ENCODE peak calls at places on chromosomes 16 and 17, in six cellular contexts. One of them, this sample, is unnamed.

GRCh38 chr17:78890111-78890897 is 12.7 kb downstream of the CEP295NL start:
- DNase-seq in RWPE2: no peak
- DNase-seq in heart right ventricle: peak
- DNase-seq in CD8-positive, alpha-beta T cell: peak
- DNase-seq in Peyer's patch: peak
- DNase-seq in sigmoid colon: peak
- DNase-seq in this sample: peak

GRCh38 chr16:9344508-9344907 is 253.1 kb downstream of the HAPSTR1 start:
- DNase-seq in sigmoid colon: no peak
- DNase-seq in heart right ventricle: no peak
- DNase-seq in RWPE2: no peak
- DNase-seq in Peyer's patch: no peak
- DNase-seq in CD8-positive, alpha-beta T cell: no peak
- DNase-seq in this sample: no peak

GRCh38 chr17:73747221-73748002 is 103.2 kb upstream of the SDK2 start:
- DNase-seq in CD8-positive, alpha-beta T cell: no peak
- DNase-seq in sigmoid colon: no peak
- DNase-seq in Peyer's patch: no peak
- DNase-seq in heart right ventricle: peak
- DNase-seq in RWPE2: no peak
- DNase-seq in this sample: no peak

GRCh38 chr17:83004791-83005380 is 74.5 kb upstream of the METRNL start:
- DNase-seq in Peyer's patch: no peak
- DNase-seq in heart right ventricle: no peak
- DNase-seq in RWPE2: peak
- DNase-seq in sigmoid colon: peak
- DNase-seq in CD8-positive, alpha-beta T cell: no peak
- DNase-seq in this sample: no peak

GRCh38 chr17:45043268-45043681 is 8.2 kb downstream of the DCAKD start:
- DNase-seq in CD8-positive, alpha-beta T cell: no peak
- DNase-seq in heart right ventricle: peak
- DNase-seq in sigmoid colon: peak
- DNase-seq in Peyer's patch: no peak
- DNase-seq in RWPE2: no peak
- DNase-seq in this sample: no peak

GRCh38 chr17:82304826-82305726 is 12.3 kb downstream of the CD7 start:
- DNase-seq in Peyer's patch: no peak
- DNase-seq in CD8-positive, alpha-beta T cell: peak
- DNase-seq in sigmoid colon: no peak
- DNase-seq in heart right ventricle: no peak
- DNase-seq in RWPE2: no peak
- DNase-seq in this sample: peak

GRCh38 chr16:66203476-66203875 is 163.0 kb upstream of the CDH5 start:
- DNase-seq in heart right ventricle: no peak
- DNase-seq in RWPE2: no peak
- DNase-seq in sigmoid colon: no peak
- DNase-seq in Peyer's patch: no peak
- DNase-seq in CD8-positive, alpha-beta T cell: no peak
- DNase-seq in this sample: no peak

GRCh38 chr17:78442648-78443128 is 64.2 kb downstream of the PGS1 start:
- DNase-seq in heart right ventricle: peak
- DNase-seq in RWPE2: no peak
- DNase-seq in CD8-positive, alpha-beta T cell: no peak
- DNase-seq in sigmoid colon: peak
- DNase-seq in Peyer's patch: peak
- DNase-seq in this sample: peak

GRCh38 chr17:3894927-3895343 is 2.1 kb upstream of the CAMKK1 start:
- DNase-seq in sigmoid colon: no peak
- DNase-seq in CD8-positive, alpha-beta T cell: no peak
- DNase-seq in heart right ventricle: no peak
- DNase-seq in Peyer's patch: no peak
- DNase-seq in RWPE2: no peak
- DNase-seq in this sample: peak

GRCh38 chr17:39729280-39729851 is 966 bp downstream of the MIEN1 start:
- DNase-seq in CD8-positive, alpha-beta T cell: no peak
- DNase-seq in heart right ventricle: no peak
- DNase-seq in sigmoid colon: no peak
- DNase-seq in RWPE2: no peak
- DNase-seq in Peyer's patch: no peak
- DNase-seq in this sample: no peak

GRCh38 chr17:2089021-2089422 is 34.1 kb downstream of the HIC1 start:
- DNase-seq in CD8-positive, alpha-beta T cell: no peak
- DNase-seq in heart right ventricle: no peak
- DNase-seq in RWPE2: no peak
- DNase-seq in Peyer's patch: no peak
- DNase-seq in sigmoid colon: no peak
- DNase-seq in this sample: peak

DNA sequence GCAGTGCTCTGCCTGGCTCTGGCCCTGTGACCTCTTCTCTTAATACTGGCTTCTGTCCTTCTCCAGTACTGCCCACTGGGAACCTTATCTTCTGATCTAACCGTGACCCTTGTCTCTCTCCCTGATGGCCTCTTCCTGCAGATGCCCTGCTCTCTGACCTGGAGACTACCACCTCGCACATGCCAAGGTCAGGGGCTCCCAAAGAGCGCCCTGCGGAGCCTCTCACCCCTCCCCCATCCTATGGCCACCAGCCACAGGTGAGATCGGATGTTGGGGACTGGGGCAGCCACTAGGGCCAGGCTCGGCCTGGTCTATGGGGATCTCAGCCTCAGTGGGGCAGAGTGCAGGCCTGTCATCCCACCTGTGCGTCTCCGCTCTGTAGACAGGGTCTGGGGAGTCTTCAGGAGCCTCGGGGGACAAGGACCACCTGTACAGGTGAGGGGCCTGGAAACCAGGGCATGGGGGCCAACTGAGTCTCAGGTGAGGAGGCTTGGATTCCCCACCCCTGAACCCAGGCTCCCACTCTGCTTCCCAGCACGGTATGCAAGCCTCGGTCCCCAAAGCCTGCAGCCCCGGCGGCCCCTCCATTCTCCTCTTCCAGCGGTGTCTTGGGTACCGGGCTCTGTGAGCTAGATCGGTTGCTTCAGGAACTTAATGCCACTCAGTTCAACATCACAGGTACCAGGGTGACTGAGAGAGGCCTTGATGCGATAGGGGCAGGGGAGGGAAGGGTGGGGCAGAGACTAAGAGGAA is 1.5 kb downstream of the TGFB1I1 start:
- DNase-seq in Peyer's patch: no peak
- DNase-seq in heart right ventricle: no peak
- DNase-seq in RWPE2: no peak
- DNase-seq in sigmoid colon: no peak
- DNase-seq in CD8-positive, alpha-beta T cell: no peak
- DNase-seq in this sample: peak
- H3K27ac ChIP-seq in Peyer's patch: no peak
- H3K27ac ChIP-seq in heart right ventricle: no peak
- H3K27ac ChIP-seq in RWPE2: peak
- H3K27ac ChIP-seq in sigmoid colon: peak
- H3K27ac ChIP-seq in CD8-positive, alpha-beta T cell: no peak
- H3K27ac ChIP-seq in this sample: no peak

DNA sequence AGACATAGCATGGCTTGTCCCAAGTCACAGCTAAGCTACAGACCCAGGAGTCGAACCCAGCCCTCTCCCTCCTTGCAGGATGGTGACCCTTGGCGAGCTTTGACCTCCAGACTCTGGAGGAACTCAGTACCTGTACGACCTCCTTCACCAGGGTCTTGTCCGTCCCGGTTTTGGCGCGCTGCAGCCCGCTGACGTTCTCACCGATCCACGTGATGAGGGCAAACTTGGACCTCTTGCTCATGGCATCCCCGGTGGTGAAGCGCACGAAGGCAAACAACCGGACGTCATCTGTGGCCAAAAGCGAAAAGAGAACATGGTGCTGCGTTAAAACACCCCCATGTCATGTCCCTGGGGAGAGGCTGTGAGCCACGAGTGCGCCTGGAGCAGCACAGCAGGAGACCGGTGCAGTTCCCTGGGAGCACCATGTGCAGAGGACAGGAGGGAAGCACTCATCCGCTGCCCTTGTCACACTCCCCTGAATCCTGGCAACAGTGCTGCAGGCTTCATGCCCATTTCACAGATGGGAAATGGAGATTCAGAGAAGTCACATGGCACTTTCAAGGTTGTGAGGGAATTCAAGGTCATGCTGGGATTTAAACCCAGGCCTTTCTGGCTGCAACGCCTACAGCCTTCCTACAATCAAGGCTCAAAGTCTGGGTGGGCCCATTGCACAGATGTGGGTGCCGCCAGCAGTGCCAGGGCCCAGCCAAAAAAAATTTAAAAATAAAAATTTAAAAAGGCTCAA is 27.7 kb downstream of the COTL1 start:
- DNase-seq in RWPE2: no peak
- DNase-seq in Peyer's patch: no peak
- DNase-seq in CD8-positive, alpha-beta T cell: no peak
- DNase-seq in heart right ventricle: no peak
- DNase-seq in sigmoid colon: no peak
- DNase-seq in this sample: no peak
- H3K27ac ChIP-seq in RWPE2: no peak
- H3K27ac ChIP-seq in Peyer's patch: no peak
- H3K27ac ChIP-seq in CD8-positive, alpha-beta T cell: no peak
- H3K27ac ChIP-seq in heart right ventricle: no peak
- H3K27ac ChIP-seq in sigmoid colon: no peak
- H3K27ac ChIP-seq in this sample: no peak

GRCh38 chr17:41779954-41780353 is 6.6 kb downstream of the JUP start:
- DNase-seq in CD8-positive, alpha-beta T cell: no peak
- DNase-seq in sigmoid colon: no peak
- DNase-seq in heart right ventricle: no peak
- DNase-seq in RWPE2: no peak
- DNase-seq in Peyer's patch: no peak
- DNase-seq in this sample: no peak
- H3K27ac ChIP-seq in CD8-positive, alpha-beta T cell: no peak
- H3K27ac ChIP-seq in sigmoid colon: no peak
- H3K27ac ChIP-seq in heart right ventricle: no peak
- H3K27ac ChIP-seq in RWPE2: peak
- H3K27ac ChIP-seq in Peyer's patch: no peak
- H3K27ac ChIP-seq in this sample: no peak

GRCh38 chr17:16293918-16294317 is 59.4 kb downstream of the CENPV start:
- DNase-seq in heart right ventricle: no peak
- DNase-seq in RWPE2: no peak
- DNase-seq in Peyer's patch: peak
- DNase-seq in CD8-positive, alpha-beta T cell: no peak
- DNase-seq in sigmoid colon: peak
- DNase-seq in this sample: no peak
- H3K27ac ChIP-seq in heart right ventricle: no peak
- H3K27ac ChIP-seq in RWPE2: no peak
- H3K27ac ChIP-seq in Peyer's patch: peak
- H3K27ac ChIP-seq in CD8-positive, alpha-beta T cell: no peak
- H3K27ac ChIP-seq in sigmoid colon: no peak
- H3K27ac ChIP-seq in this sample: no peak

GRCh38 chr16:4058386-4058785 is 57.9 kb downstream of the ADCY9 start:
- DNase-seq in heart right ventricle: no peak
- DNase-seq in CD8-positive, alpha-beta T cell: no peak
- DNase-seq in RWPE2: no peak
- DNase-seq in sigmoid colon: peak
- DNase-seq in Peyer's patch: no peak
- DNase-seq in this sample: no peak

GRCh38 chr16:4060823-4061222 is 55.4 kb downstream of the ADCY9 start:
- DNase-seq in CD8-positive, alpha-beta T cell: no peak
- DNase-seq in RWPE2: no peak
- DNase-seq in sigmoid colon: no peak
- DNase-seq in heart right ventricle: no peak
- DNase-seq in Peyer's patch: no peak
- DNase-seq in this sample: no peak

GRCh38 chr16:4062212-4062802 is 53.9 kb downstream of the ADCY9 start:
- DNase-seq in heart right ventricle: no peak
- DNase-seq in sigmoid colon: no peak
- DNase-seq in Peyer's patch: no peak
- DNase-seq in RWPE2: no peak
- DNase-seq in CD8-positive, alpha-beta T cell: no peak
- DNase-seq in this sample: no peak

GRCh38 chr16:4057439-4057877 is 58.8 kb downstream of the ADCY9 start:
- DNase-seq in CD8-positive, alpha-beta T cell: no peak
- DNase-seq in Peyer's patch: no peak
- DNase-seq in heart right ventricle: no peak
- DNase-seq in sigmoid colon: peak
- DNase-seq in RWPE2: no peak
- DNase-seq in this sample: no peak

DNA sequence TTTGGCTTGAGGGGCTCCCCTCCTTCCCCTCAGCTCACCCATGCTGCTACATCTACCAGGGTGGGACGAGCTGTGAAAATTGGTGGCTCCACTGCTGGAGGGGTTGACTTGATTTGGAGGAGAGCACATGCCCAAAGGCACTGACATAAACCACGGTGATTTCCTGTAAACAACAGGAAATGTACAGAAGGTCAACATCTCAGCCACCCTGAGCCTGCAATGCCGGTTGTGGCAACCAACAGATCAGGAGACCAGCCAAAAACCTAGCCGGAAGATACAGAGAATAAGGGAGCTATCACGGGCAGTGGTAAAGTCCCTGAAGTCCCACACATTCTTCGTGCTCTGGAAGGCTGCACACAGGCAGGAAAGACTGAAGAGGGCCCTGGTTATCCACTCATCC is 56.3 kb downstream of the ADCY9 start:
- DNase-seq in heart right ventricle: no peak
- DNase-seq in RWPE2: peak
- DNase-seq in sigmoid colon: peak
- DNase-seq in CD8-positive, alpha-beta T cell: peak
- DNase-seq in Peyer's patch: peak
- DNase-seq in this sample: no peak
- H3K27ac ChIP-seq in heart right ventricle: no peak
- H3K27ac ChIP-seq in RWPE2: no peak
- H3K27ac ChIP-seq in sigmoid colon: no peak
- H3K27ac ChIP-seq in CD8-positive, alpha-beta T cell: peak
- H3K27ac ChIP-seq in Peyer's patch: no peak
- H3K27ac ChIP-seq in this sample: peak

GRCh38 chr17:7589891-7590611 is at the start of gene SOX15:
- DNase-seq in Peyer's patch: no peak
- DNase-seq in CD8-positive, alpha-beta T cell: no peak
- DNase-seq in heart right ventricle: no peak
- DNase-seq in RWPE2: peak
- DNase-seq in sigmoid colon: no peak
- DNase-seq in this sample: peak

GRCh38 chr17:7590743-7591142 is 849 bp upstream of the SOX15 start:
- DNase-seq in CD8-positive, alpha-beta T cell: no peak
- DNase-seq in sigmoid colon: no peak
- DNase-seq in heart right ventricle: no peak
- DNase-seq in RWPE2: no peak
- DNase-seq in Peyer's patch: no peak
- DNase-seq in this sample: peak

GRCh38 chr17:7592422-7593021 is 2.6 kb upstream of the SOX15 start:
- DNase-seq in RWPE2: no peak
- DNase-seq in Peyer's patch: no peak
- DNase-seq in sigmoid colon: no peak
- DNase-seq in heart right ventricle: no peak
- DNase-seq in CD8-positive, alpha-beta T cell: no peak
- DNase-seq in this sample: peak

GRCh38 chr17:7593296-7593695 is 3.4 kb upstream of the SOX15 start:
- DNase-seq in CD8-positive, alpha-beta T cell: no peak
- DNase-seq in sigmoid colon: no peak
- DNase-seq in RWPE2: no peak
- DNase-seq in Peyer's patch: no peak
- DNase-seq in heart right ventricle: no peak
- DNase-seq in this sample: peak

DNA sequence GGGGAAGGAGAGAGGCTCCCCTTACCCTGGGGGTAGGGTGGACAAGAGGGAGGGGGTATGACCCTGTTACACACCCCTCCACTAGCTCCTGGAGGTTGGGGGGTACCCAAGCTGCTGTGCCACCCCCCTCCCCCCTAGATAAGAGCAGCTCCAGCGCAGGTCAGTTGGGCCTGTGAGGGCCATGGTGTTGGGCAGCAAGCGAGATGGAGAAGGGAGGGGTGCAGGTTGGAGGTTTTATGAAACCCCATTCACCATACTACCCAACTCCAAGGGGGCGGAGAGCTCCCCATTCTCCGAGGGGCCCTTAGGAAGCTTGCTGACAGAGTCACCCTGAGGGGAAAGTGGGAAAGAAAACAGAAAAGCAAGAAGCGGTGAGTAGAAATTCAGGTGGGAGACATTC is 1.7 kb upstream of the SOX15 start:
- DNase-seq in heart right ventricle: no peak
- DNase-seq in sigmoid colon: no peak
- DNase-seq in CD8-positive, alpha-beta T cell: no peak
- DNase-seq in RWPE2: no peak
- DNase-seq in Peyer's patch: no peak
- DNase-seq in this sample: peak
- H3K27ac ChIP-seq in heart right ventricle: no peak
- H3K27ac ChIP-seq in sigmoid colon: no peak
- H3K27ac ChIP-seq in CD8-positive, alpha-beta T cell: no peak
- H3K27ac ChIP-seq in RWPE2: peak
- H3K27ac ChIP-seq in Peyer's patch: no peak
- H3K27ac ChIP-seq in this sample: no peak